ENCODE peak calls at places on chromosomes 1 and 21, in five cellular contexts. One of them, this sample, is unnamed.

GRCh38 chr1:233289676-233290075 is 5.8 kb downstream of the PCNX2 start:
- DNase-seq in progenitor cell of endocrine pancreas: no peak
- DNase-seq in esophagus squamous epithelium: no peak
- DNase-seq in prostate gland: no peak
- DNase-seq in astrocyte of the cerebellum: no peak
- DNase-seq in this sample: no peak

GRCh38 chr1:101200513-101200912 is 36.3 kb upstream of the S1PR1 start:
- DNase-seq in progenitor cell of endocrine pancreas: no peak
- DNase-seq in esophagus squamous epithelium: no peak
- DNase-seq in prostate gland: no peak
- DNase-seq in astrocyte of the cerebellum: peak; percentile 48
- DNase-seq in this sample: no peak

GRCh38 chr1:29579821-29580425 is 343.6 kb downstream of the PTPRU start:
- DNase-seq in progenitor cell of endocrine pancreas: no peak
- DNase-seq in esophagus squamous epithelium: no peak
- DNase-seq in prostate gland: no peak
- DNase-seq in astrocyte of the cerebellum: peak; percentile 78
- DNase-seq in this sample: no peak

GRCh38 chr21:22791986-22792560 is 1793.9 kb downstream of the NCAM2 start:
- DNase-seq in progenitor cell of endocrine pancreas: no peak
- DNase-seq in esophagus squamous epithelium: no peak
- DNase-seq in prostate gland: peak; percentile 9
- DNase-seq in astrocyte of the cerebellum: peak; percentile 29
- DNase-seq in this sample: peak; percentile 31

GRCh38 chr1:32701421-32701911 is 1.1 kb downstream of the SYNC start:
- DNase-seq in progenitor cell of endocrine pancreas: no peak
- DNase-seq in esophagus squamous epithelium: no peak
- DNase-seq in prostate gland: no peak
- DNase-seq in astrocyte of the cerebellum: no peak
- DNase-seq in this sample: no peak

GRCh38 chr1:110880708-110881374 is 7.9 kb downstream of the CD53 start:
- DNase-seq in progenitor cell of endocrine pancreas: no peak
- DNase-seq in esophagus squamous epithelium: no peak
- DNase-seq in prostate gland: no peak
- DNase-seq in astrocyte of the cerebellum: no peak
- DNase-seq in this sample: no peak

GRCh38 chr21:43866659-43867331 is 1.8 kb downstream of the AGPAT3 start:
- DNase-seq in progenitor cell of endocrine pancreas: no peak
- DNase-seq in esophagus squamous epithelium: no peak
- DNase-seq in prostate gland: peak; percentile 33
- DNase-seq in astrocyte of the cerebellum: no peak
- DNase-seq in this sample: peak; percentile 83

GRCh38 chr21:33898546-33898945 is 17.1 kb downstream of the ATP5PO start:
- DNase-seq in progenitor cell of endocrine pancreas: no peak
- DNase-seq in esophagus squamous epithelium: no peak
- DNase-seq in prostate gland: no peak
- DNase-seq in astrocyte of the cerebellum: peak; percentile 74
- DNase-seq in this sample: no peak

GRCh38 chr1:59215766-59216291 is 81.1 kb upstream of the FGGY start:
- DNase-seq in progenitor cell of endocrine pancreas: no peak
- DNase-seq in esophagus squamous epithelium: no peak
- DNase-seq in prostate gland: no peak
- DNase-seq in astrocyte of the cerebellum: no peak
- DNase-seq in this sample: no peak

GRCh38 chr1:57124768-57125446 is 159.1 kb upstream of the C8B start:
- DNase-seq in progenitor cell of endocrine pancreas: no peak
- DNase-seq in esophagus squamous epithelium: no peak
- DNase-seq in prostate gland: no peak
- DNase-seq in astrocyte of the cerebellum: no peak
- DNase-seq in this sample: no peak

GRCh38 chr1:28064064-28064463 is 24.3 kb downstream of the EYA3 start:
- DNase-seq in progenitor cell of endocrine pancreas: no peak
- DNase-seq in esophagus squamous epithelium: no peak
- DNase-seq in prostate gland: no peak
- DNase-seq in astrocyte of the cerebellum: no peak
- DNase-seq in this sample: no peak

GRCh38 chr1:8639165-8639564 is 178.3 kb downstream of the RERE start:
- DNase-seq in progenitor cell of endocrine pancreas: no peak
- DNase-seq in esophagus squamous epithelium: no peak
- DNase-seq in prostate gland: no peak
- DNase-seq in astrocyte of the cerebellum: no peak
- DNase-seq in this sample: no peak

GRCh38 chr1:204670152-204670927 is 15.2 kb downstream of the LRRN2 start:
- DNase-seq in progenitor cell of endocrine pancreas: no peak
- DNase-seq in esophagus squamous epithelium: no peak
- DNase-seq in prostate gland: no peak
- DNase-seq in astrocyte of the cerebellum: no peak
- DNase-seq in this sample: no peak

GRCh38 chr1:154183045-154183968 is 8.6 kb downstream of the TPM3 start:
- DNase-seq in progenitor cell of endocrine pancreas: peak; percentile 93
- DNase-seq in esophagus squamous epithelium: peak; percentile 82
- DNase-seq in prostate gland: peak; percentile 96
- DNase-seq in astrocyte of the cerebellum: peak; percentile 81
- DNase-seq in this sample: peak; percentile 95

GRCh38 chr1:232922475-232922874 is 27.9 kb upstream of the NTPCR start:
- DNase-seq in progenitor cell of endocrine pancreas: no peak
- DNase-seq in esophagus squamous epithelium: no peak
- DNase-seq in prostate gland: no peak
- DNase-seq in astrocyte of the cerebellum: no peak
- DNase-seq in this sample: no peak

GRCh38 chr1:236716160-236716559 is 29.9 kb downstream of the ACTN2 start:
- DNase-seq in progenitor cell of endocrine pancreas: no peak
- DNase-seq in esophagus squamous epithelium: no peak
- DNase-seq in prostate gland: no peak
- DNase-seq in astrocyte of the cerebellum: no peak
- DNase-seq in this sample: no peak

GRCh38 chr1:203547147-203547546 is 53.2 kb downstream of the OPTC start:
- DNase-seq in progenitor cell of endocrine pancreas: no peak
- DNase-seq in esophagus squamous epithelium: no peak
- DNase-seq in prostate gland: no peak
- DNase-seq in astrocyte of the cerebellum: no peak
- DNase-seq in this sample: no peak

GRCh38 chr1:213733708-213734107 is 254.1 kb upstream of the PROX1 start:
- DNase-seq in progenitor cell of endocrine pancreas: no peak
- DNase-seq in esophagus squamous epithelium: no peak
- DNase-seq in prostate gland: no peak
- DNase-seq in astrocyte of the cerebellum: no peak
- DNase-seq in this sample: no peak

GRCh38 chr1:109792056-109792831 is 28.5 kb upstream of the EPS8L3 start:
- DNase-seq in progenitor cell of endocrine pancreas: no peak
- DNase-seq in esophagus squamous epithelium: no peak
- DNase-seq in prostate gland: no peak
- DNase-seq in astrocyte of the cerebellum: peak; percentile 93
- DNase-seq in this sample: no peak
- TF ChIP-seq CTCF in progenitor cell of endocrine pancreas: no peak
- TF ChIP-seq CTCF in esophagus squamous epithelium: no peak
- TF ChIP-seq CTCF in prostate gland: no peak
- TF ChIP-seq CTCF in astrocyte of the cerebellum: peak; percentile 79
- TF ChIP-seq CTCF in this sample: no peak

DNA sequence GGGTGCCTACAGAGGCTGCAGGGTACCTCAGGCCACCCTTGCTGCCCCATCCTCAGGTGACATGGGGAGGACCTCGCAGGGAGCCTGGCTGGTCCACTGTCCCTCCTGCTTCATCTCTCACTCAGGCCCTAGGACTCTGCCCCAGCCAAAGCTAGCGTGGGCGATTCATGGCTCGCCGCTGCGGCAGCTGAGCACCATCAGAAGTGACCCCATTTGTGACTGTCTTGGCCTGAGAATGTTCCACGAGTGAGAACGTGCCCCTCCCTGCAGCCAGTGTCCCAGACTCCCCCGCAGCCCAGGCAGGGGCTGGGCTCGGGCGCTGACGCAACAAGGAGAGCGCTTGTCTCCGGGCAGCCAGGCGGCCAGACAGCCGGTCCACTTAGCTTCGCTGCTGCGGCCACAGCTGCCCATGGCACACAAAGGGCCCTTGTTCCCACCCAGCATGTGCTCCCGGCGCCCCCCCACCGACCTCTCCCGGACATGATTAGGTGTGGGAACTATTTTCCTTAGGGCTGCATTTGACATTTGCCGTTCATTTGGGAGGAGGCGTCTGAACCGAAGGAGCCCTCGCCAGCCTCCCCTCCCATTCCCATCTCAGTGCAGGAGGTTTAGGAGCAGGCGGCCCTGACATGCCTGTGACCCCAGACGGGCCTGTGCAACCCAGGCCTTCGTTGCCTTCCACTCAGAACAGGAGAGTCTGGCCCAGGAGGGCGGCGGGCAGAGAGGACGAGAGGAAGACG is 19.3 kb upstream of the POFUT2 start:
- DNase-seq in progenitor cell of endocrine pancreas: no peak
- DNase-seq in esophagus squamous epithelium: no peak
- DNase-seq in prostate gland: no peak
- DNase-seq in astrocyte of the cerebellum: peak; percentile 69
- DNase-seq in this sample: no peak
- TF ChIP-seq CTCF in progenitor cell of endocrine pancreas: no peak
- TF ChIP-seq CTCF in esophagus squamous epithelium: no peak
- TF ChIP-seq CTCF in prostate gland: no peak
- TF ChIP-seq CTCF in astrocyte of the cerebellum: no peak
- TF ChIP-seq CTCF in this sample: no peak

DNA sequence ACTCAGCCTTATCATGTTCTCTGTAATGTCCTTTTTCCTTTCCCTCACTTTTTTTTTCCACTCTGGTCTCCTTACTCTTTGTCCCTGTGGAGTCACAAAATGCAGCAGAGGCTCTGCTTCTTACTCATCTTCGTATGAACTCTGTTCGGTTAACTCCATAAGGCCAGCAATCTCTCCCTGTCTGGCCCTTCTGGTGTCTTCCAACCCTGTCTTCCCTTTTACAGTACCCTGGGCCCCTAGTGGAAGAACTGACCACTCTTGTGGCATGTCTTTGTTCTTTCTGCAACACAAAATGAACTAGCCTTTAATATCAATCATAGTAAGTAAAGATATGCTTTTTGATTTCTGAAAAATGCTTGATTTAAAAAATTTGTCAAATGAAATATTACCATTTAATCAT is 7.1 kb downstream of the CD101 start:
- DNase-seq in progenitor cell of endocrine pancreas: no peak
- DNase-seq in esophagus squamous epithelium: no peak
- DNase-seq in prostate gland: no peak
- DNase-seq in astrocyte of the cerebellum: no peak
- DNase-seq in this sample: no peak
- TF ChIP-seq CTCF in progenitor cell of endocrine pancreas: no peak
- TF ChIP-seq CTCF in esophagus squamous epithelium: no peak
- TF ChIP-seq CTCF in prostate gland: no peak
- TF ChIP-seq CTCF in astrocyte of the cerebellum: peak; percentile 8
- TF ChIP-seq CTCF in this sample: no peak

GRCh38 chr1:151485685-151486255 is 25.4 kb upstream of the CGN start:
- DNase-seq in progenitor cell of endocrine pancreas: no peak
- DNase-seq in esophagus squamous epithelium: no peak
- DNase-seq in prostate gland: no peak
- DNase-seq in astrocyte of the cerebellum: no peak
- DNase-seq in this sample: no peak
- TF ChIP-seq CTCF in progenitor cell of endocrine pancreas: no peak
- TF ChIP-seq CTCF in esophagus squamous epithelium: no peak
- TF ChIP-seq CTCF in prostate gland: no peak
- TF ChIP-seq CTCF in astrocyte of the cerebellum: no peak
- TF ChIP-seq CTCF in this sample: no peak

This sample was measured in GM10248.